ENCODE peak calls at places on chromosomes 13 and 19, in four cellular contexts. F is thoracic aorta, G is hepatocyte, K is A673. N is an unnamed sample. For H3K4me1 and H3K36me3, the result is how much of the 10 kb centered on the place peaks cover.

GRCh38 chr13:76820759-76821158 is 65.4 kb downstream of the KCTD12 start:
- DNase-seq in K (no peak), G (no peak), F (no peak), N (no peak)

GRCh38 chr13:45220403-45220802 is 19.6 kb upstream of the KCTD4 start:
- DNase-seq in F (no peak), K (no peak), G (no peak), N (no peak)

GRCh38 chr19:33691736-33692135 is 70.0 kb downstream of the CHST8 start:
- DNase-seq in F (no peak), K (no peak), G (no peak), N (no peak)

GRCh38 chr13:108993346-108993745 is 363.9 kb downstream of the MYO16 start:
- DNase-seq in F (no peak), K (no peak), G (no peak), N (no peak)

GRCh38 chr13:41561179-41561578 is 103.8 kb downstream of the RGCC start:
- DNase-seq in F (no peak), G (no peak), K (no peak), N (no peak)

GRCh38 chr13:44244288-44244687 is 129.3 kb upstream of the SERP2 start:
- DNase-seq in F (no peak), K (no peak), G (no peak), N (no peak)

GRCh38 chr13:45464687-45465453 is at the start of gene COG3:
- DNase-seq in G (peak), F (peak), K (peak), N (peak)

GRCh38 chr13:86856996-86857395 is 814.2 kb upstream of the SLITRK5 start:
- DNase-seq in K (peak), F (no peak), G (no peak), N (no peak)

GRCh38 chr13:38518328-38518727 is 168.5 kb upstream of the FREM2 start:
- DNase-seq in K (no peak), G (no peak), F (no peak), N (no peak)

GRCh38 chr19:13117772-13118423 is at the start of gene NACC1:
- DNase-seq in F (peak), G (peak), K (peak), N (peak)

GRCh38 chr19:47003611-47003935 is 16.1 kb upstream of the NPAS1 start:
- DNase-seq in K (no peak), F (no peak), G (no peak), N (no peak)

GRCh38 chr13:20547479-20547908 is 19.5 kb upstream of the IFT88 start:
- DNase-seq in K (no peak), G (peak), F (no peak), N (no peak)

GRCh38 chr13:76903544-76904162 is 17.4 kb upstream of the KCTD12 start:
- DNase-seq in F (no peak), K (peak), G (peak), N (peak)

GRCh38 chr19:7898967-7899366 is 4.7 kb upstream of the MAP2K7 start:
- DNase-seq in G (no peak), K (no peak), F (no peak), N (no peak)

GRCh38 chr13:48508001-48508400 is 24.9 kb downstream of the RCBTB2 start:
- DNase-seq in K (no peak), F (no peak), G (no peak), N (no peak)

GRCh38 chr13:99384468-99384867 is 77.3 kb upstream of the GPR183 start:
- DNase-seq in F (no peak), K (no peak), G (no peak), N (peak)

GRCh38 chr19:7850429-7850819 is 20.4 kb downstream of the EVI5L start:
- DNase-seq in K (no peak), F (no peak), G (no peak), N (no peak)

GRCh38 chr13:24664726-24665409 is 15.3 kb upstream of the ATP12A start:
- DNase-seq in F (no peak), G (no peak), K (no peak), N (no peak)
- H3K4me1 ChIP-seq in F (under half), G (under half), K (under half), N (under half)

DNA sequence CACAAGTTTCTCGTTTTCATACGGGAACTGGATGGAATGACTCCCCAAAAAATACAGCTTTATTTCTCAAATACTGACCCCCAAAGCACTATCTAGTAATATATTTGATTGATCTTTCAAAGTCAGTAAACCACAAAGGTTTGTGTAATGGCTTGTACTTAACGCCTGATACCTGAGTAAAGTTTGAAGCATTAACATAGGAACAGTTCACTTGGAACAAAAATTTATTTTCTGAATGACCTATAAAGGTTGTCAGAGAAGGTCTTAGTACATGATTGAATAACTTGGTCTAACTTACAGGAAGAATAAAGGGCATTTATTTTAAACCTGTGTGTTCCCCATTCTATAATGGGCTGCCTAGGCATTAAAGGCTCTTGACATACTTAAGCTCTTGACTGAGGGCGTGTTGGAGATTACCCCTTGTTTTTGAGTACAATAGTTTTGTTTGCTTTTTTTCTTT is 1.4 kb upstream of the PCDH9 start:
- DNase-seq in K (no peak), F (no peak), G (no peak), N (no peak)
- H3K27ac ChIP-seq in K (no peak), F (peak), G (peak), N (no peak)

GRCh38 chr19:42200116-42200740 is 17.2 kb downstream of the DEDD2 start:
- DNase-seq in K (no peak), F (no peak), G (no peak), N (no peak)
- H3K36me3 ChIP-seq in K (half or more), F (under half), G (under half), N (under half)

GRCh38 chr19:19486343-19487076 is 28.8 kb downstream of the TSSK6 start:
- DNase-seq in F (no peak), G (no peak), K (no peak), N (no peak)

GRCh38 chr19:19485998-19486290 is 29.4 kb downstream of the TSSK6 start:
- DNase-seq in K (no peak), G (no peak), F (no peak), N (no peak)

GRCh38 chr19:19487077-19488040 is 28.0 kb downstream of the TSSK6 start:
- DNase-seq in K (no peak), F (no peak), G (no peak), N (no peak)

GRCh38 chr19:19482785-19483625 is 32.3 kb downstream of the TSSK6 start:
- DNase-seq in G (no peak), K (no peak), F (no peak), N (no peak)

GRCh38 chr19:19485161-19485997 is 30.0 kb downstream of the TSSK6 start:
- DNase-seq in G (no peak), F (no peak), K (no peak), N (no peak)
- H3K4me1 ChIP-seq in G (half or more), F (under half), K (under half), N (half or more)

GRCh38 chr13:91153372-91153771 is 194.1 kb upstream of the MIR17HG start:
- DNase-seq in F (no peak), G (no peak), K (no peak), N (no peak)
- H3K27ac ChIP-seq in F (no peak), G (no peak), K (no peak), N (no peak)

DNA sequence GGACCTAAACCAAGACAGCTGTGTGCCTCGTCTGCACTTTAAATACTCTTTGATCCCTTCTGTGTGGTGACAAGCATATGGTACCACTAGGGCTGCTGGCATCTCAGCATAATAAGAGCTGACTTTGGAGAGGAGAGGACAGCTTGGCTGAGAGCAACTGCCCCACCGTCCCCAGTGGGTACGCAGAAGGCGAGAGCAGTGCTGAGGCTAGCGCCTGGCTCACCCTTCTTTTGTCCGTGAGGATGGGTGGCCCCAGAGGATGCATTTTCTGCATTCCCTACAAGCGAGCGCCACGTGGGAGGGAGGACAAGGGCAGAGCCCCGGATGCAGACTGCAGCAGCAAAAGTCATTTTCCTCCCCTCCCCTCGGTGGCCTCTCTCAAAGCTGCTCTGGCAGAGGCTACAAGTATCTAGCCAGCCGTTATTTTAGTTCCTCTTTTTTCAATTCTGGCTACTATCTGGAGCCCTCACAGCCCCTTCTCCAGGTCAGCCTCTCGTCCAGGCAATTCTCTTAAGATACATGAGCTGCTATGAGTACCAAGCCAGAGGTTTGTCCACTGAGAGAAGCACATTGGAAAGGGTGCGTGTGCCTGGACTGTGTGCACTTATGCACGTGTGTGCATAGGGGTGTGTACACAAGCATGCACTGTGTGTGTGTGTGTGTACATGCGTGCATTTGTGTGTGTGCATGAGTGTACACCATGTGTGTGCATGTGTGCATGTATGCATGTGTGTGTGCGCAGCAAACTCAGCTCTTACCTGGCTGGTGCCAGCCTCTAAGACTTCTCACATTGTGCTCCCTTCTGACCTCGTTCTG is 51.3 kb downstream of the RAB20 start:
- DNase-seq in K (no peak), G (no peak), F (no peak), N (no peak)
- H3K36me3 ChIP-seq in K (under half), G (under half), F (half or more), N (under half)

GRCh38 chr19:44596428-44597130 is 16.8 kb upstream of the IGSF23 start:
- DNase-seq in K (no peak), G (peak), F (no peak), N (no peak)
- H3K4me1 ChIP-seq in K (under half), G (under half), F (under half), N (under half)

GRCh38 chr19:1416014-1416841 is 8.8 kb downstream of the DAZAP1 start:
- DNase-seq in F (no peak), G (no peak), K (no peak), N (no peak)
- H3K27ac ChIP-seq in F (peak), G (peak), K (peak), N (peak)

DNA sequence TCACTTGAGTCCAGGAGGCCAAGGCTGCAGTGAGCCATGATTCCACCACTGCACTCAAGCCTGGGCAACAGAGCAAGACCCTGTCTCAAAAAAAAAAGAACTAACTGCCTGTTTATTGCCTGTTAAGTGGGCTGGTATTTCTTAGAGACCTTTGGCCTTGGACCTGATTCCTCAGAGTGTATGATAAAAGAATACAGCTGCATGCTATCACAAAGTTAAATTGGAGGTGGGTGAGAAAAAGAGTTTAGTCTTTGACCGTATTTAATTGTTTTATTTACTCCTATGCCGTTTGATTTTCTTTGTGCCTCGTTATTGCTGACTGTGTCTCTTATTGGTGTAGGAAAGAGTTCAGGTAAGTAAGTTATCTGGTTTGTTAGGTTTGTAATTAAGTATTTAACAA is 25.3 kb upstream of the DPY19L3 start:
- DNase-seq in K (no peak), G (no peak), F (no peak), N (no peak)
- H3K36me3 ChIP-seq in K (under half), G (under half), F (under half), N (half or more)

N was measured in naive thymus-derived CD4-positive, alpha-beta T cell.